ENCODE peak calls at places on chromosomes 1 and 21, in eight cellular contexts. G, A, H, O, W, C, J and X are unnamed samples.

GRCh38 chr1:16915627-16915973 is 6.1 kb upstream of the CROCC start:
- DNase-seq in G (peak), A (peak), H (peak), O (no peak), W (no peak), C (no peak), J (no peak), X (no peak)

GRCh38 chr1:67874501-67875111 is 41.3 kb upstream of the GNG12 start:
- DNase-seq in G (no peak), A (no peak), H (no peak), O (peak), W (no peak), C (peak), J (no peak), X (no peak)

GRCh38 chr21:15682182-15682895 is 47.4 kb upstream of the USP25 start:
- DNase-seq in G (no peak), A (no peak), H (peak), O (peak), W (no peak), C (peak), J (peak), X (peak)

GRCh38 chr1:108199231-108199657 is 899 bp downstream of the SLC25A24 start:
- DNase-seq in G (no peak), A (peak), H (no peak), O (peak), W (peak), C (peak), J (peak), X (peak)

GRCh38 chr1:8203551-8203950 is 114.4 kb upstream of the SLC45A1 start:
- DNase-seq in G (no peak), A (no peak), H (no peak), O (no peak), W (no peak), C (no peak), J (no peak), X (no peak)

GRCh38 chr1:15616704-15617172 is 520 bp upstream of the DDI2 start:
- DNase-seq in G (peak), A (no peak), H (no peak), O (no peak), W (no peak), C (peak), J (no peak), X (no peak)

GRCh38 chr1:41862411-41863221 is 56.1 kb downstream of the HIVEP3 start:
- DNase-seq in G (no peak), A (peak), H (no peak), O (peak), W (peak), C (peak), J (no peak), X (peak)

GRCh38 chr1:38834221-38834782 is 25.3 kb downstream of the RRAGC start:
- DNase-seq in G (no peak), A (no peak), H (no peak), O (no peak), W (no peak), C (no peak), J (no peak), X (no peak)

GRCh38 chr1:37433171-37433570 is 41.2 kb upstream of the ZC3H12A start:
- DNase-seq in G (no peak), A (no peak), H (no peak), O (no peak), W (no peak), C (no peak), J (no peak), X (no peak)

GRCh38 chr1:37714689-37715088 is 22.4 kb downstream of the CDCA8 start:
- DNase-seq in G (no peak), A (no peak), H (no peak), O (no peak), W (no peak), C (no peak), J (no peak), X (no peak)

GRCh38 chr1:20603473-20604464 is 14.9 kb downstream of the CDA start:
- DNase-seq in G (no peak), A (no peak), H (peak), O (peak), W (peak), C (peak), J (peak), X (no peak)

GRCh38 chr1:22556391-22557104 is 6.7 kb upstream of the EPHA8 start:
- DNase-seq in G (no peak), A (no peak), H (no peak), O (no peak), W (no peak), C (no peak), J (no peak), X (no peak)

GRCh38 chr1:40981702-40982448 is 2.4 kb downstream of the CTPS1 start:
- DNase-seq in G (no peak), A (peak), H (no peak), O (no peak), W (no peak), C (no peak), J (no peak), X (no peak)

GRCh38 chr1:11248169-11248568 is 14.2 kb downstream of the MTOR start:
- DNase-seq in G (no peak), A (no peak), H (no peak), O (no peak), W (no peak), C (no peak), J (no peak), X (no peak)

GRCh38 chr1:230170610-230171009 is 103.6 kb downstream of the GALNT2 start:
- DNase-seq in G (no peak), A (no peak), H (no peak), O (no peak), W (no peak), C (no peak), J (no peak), X (peak)

GRCh38 chr1:58768332-58768731 is 15.5 kb downstream of the JUN start:
- DNase-seq in G (no peak), A (no peak), H (no peak), O (no peak), W (no peak), C (no peak), J (no peak), X (no peak)

GRCh38 chr1:205309741-205310140 is 11.8 kb downstream of the NUAK2 start:
- DNase-seq in G (no peak), A (no peak), H (no peak), O (no peak), W (no peak), C (no peak), J (no peak), X (no peak)

GRCh38 chr1:25549273-25550154 is 6.1 kb downstream of the LDLRAP1 start:
- DNase-seq in G (peak), A (peak), H (peak), O (peak), W (peak), C (peak), J (peak), X (peak)

GRCh38 chr1:14441302-14441741 is 157.2 kb upstream of the KAZN start:
- DNase-seq in G (no peak), A (no peak), H (peak), O (peak), W (no peak), C (peak), J (no peak), X (no peak)

GRCh38 chr1:3641046-3641760 is 8.7 kb downstream of the WRAP73 start:
- DNase-seq in G (no peak), A (no peak), H (no peak), O (no peak), W (no peak), C (no peak), J (no peak), X (no peak)

GRCh38 chr1:77889671-77890070 is 1.2 kb downstream of the NEXN start:
- DNase-seq in G (no peak), A (no peak), H (no peak), O (peak), W (no peak), C (peak), J (no peak), X (no peak)

GRCh38 chr1:44390277-44390676 is 14.8 kb upstream of the RNF220 start:
- DNase-seq in G (no peak), A (no peak), H (no peak), O (peak), W (peak), C (peak), J (peak), X (no peak)

GRCh38 chr1:150161747-150162581 is 12.2 kb downstream of the PLEKHO1 start:
- DNase-seq in G (no peak), A (peak), H (no peak), O (peak), W (no peak), C (peak), J (no peak), X (peak)

GRCh38 chr1:71641013-71641412 is 560.2 kb upstream of the ZRANB2 start:
- DNase-seq in G (no peak), A (no peak), H (no peak), O (no peak), W (no peak), C (no peak), J (no peak), X (no peak)

GRCh38 chr1:28078680-28079626 is 9.5 kb downstream of the EYA3 start:
- DNase-seq in G (no peak), A (no peak), H (no peak), O (peak), W (peak), C (peak), J (peak), X (no peak)
- TF ChIP-seq CTCF in G (no peak), A (no peak), H (no peak), O (no peak), W (no peak), C (no peak), J (no peak), X (no peak)

GRCh38 chr1:155079487-155080249 is 1.0 kb downstream of the EFNA3 start:
- DNase-seq in G (no peak), A (peak), H (no peak), O (no peak), W (no peak), C (no peak), J (no peak), X (no peak)
- H3K4me3 ChIP-seq in G (peak), A (peak), H (peak), O (no peak), W (no peak), C (no peak), J (peak), X (no peak)

GRCh38 chr21:37223804-37224345 is 43.3 kb downstream of the VPS26C start:
- DNase-seq in G (no peak), A (no peak), H (no peak), O (no peak), W (no peak), C (no peak), J (no peak), X (no peak)

GRCh38 chr21:37219766-37220432 is 47.2 kb downstream of the VPS26C start:
- DNase-seq in G (no peak), A (no peak), H (no peak), O (no peak), W (no peak), C (peak), J (no peak), X (no peak)

GRCh38 chr21:37224861-37225260 is 42.3 kb downstream of the VPS26C start:
- DNase-seq in G (no peak), A (no peak), H (no peak), O (no peak), W (no peak), C (no peak), J (no peak), X (no peak)

GRCh38 chr21:37220433-37220980 is 46.6 kb downstream of the VPS26C start:
- DNase-seq in G (no peak), A (no peak), H (peak), O (peak), W (no peak), C (peak), J (peak), X (no peak)

GRCh38 chr21:37220981-37221664 is 46.0 kb downstream of the VPS26C start:
- DNase-seq in G (peak), A (peak), H (peak), O (peak), W (peak), C (peak), J (peak), X (peak)
- TF ChIP-seq CTCF in G (peak), A (peak), H (peak), O (peak), W (peak), C (peak), J (peak), X (peak)

DNA sequence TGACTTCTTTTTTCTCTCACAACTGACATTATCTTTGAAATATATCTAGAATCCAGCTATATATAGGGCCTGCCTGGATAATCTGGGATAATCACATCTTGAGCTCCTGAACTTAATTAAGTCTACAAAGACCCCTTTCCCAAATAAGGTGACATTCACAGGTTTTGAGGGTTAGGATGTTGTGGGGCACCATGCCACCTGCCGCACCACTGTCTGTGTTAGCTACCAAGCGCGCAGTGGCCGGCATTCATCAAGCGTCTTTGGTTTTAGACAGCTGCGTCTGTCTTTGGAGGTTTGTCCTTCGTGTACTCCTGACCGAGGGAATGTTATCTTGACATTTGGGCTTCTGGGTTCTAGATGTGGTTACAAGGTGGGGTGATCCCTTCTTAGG is 7.5 kb downstream of the TRAPPC10 start:
- DNase-seq in G (no peak), A (no peak), H (no peak), O (no peak), W (no peak), C (no peak), J (no peak), X (no peak)
- H3K4me3 ChIP-seq in G (no peak), A (no peak), H (no peak), O (no peak), W (no peak), C (no peak), J (no peak), X (no peak)

GRCh38 chr1:79877086-79877485 is 870.6 kb upstream of the ADGRL4 start:
- DNase-seq in G (no peak), A (no peak), H (no peak), O (no peak), W (no peak), C (no peak), J (no peak), X (no peak)

GRCh38 chr1:79875187-79875586 is 868.7 kb upstream of the ADGRL4 start:
- DNase-seq in G (no peak), A (no peak), H (no peak), O (no peak), W (no peak), C (no peak), J (no peak), X (no peak)

GRCh38 chr1:79874289-79874688 is 867.8 kb upstream of the ADGRL4 start:
- DNase-seq in G (no peak), A (no peak), H (no peak), O (no peak), W (no peak), C (no peak), J (no peak), X (no peak)
- TF ChIP-seq CTCF in G (no peak), A (no peak), H (no peak), O (no peak), W (no peak), C (no peak), J (no peak), X (no peak)

GRCh38 chr1:89025928-89026327 is 3.3 kb upstream of the GBP3 start:
- DNase-seq in G (no peak), A (no peak), H (no peak), O (no peak), W (no peak), C (no peak), J (no peak), X (no peak)

GRCh38 chr1:89023026-89023425 is 360 bp upstream of the GBP3 start:
- DNase-seq in G (no peak), A (no peak), H (no peak), O (no peak), W (no peak), C (no peak), J (no peak), X (no peak)

GRCh38 chr1:89022167-89022959 is at the start of gene GBP3:
- DNase-seq in G (no peak), A (no peak), H (no peak), O (peak), W (peak), C (peak), J (no peak), X (peak)
- H3K4me3 ChIP-seq in G (peak), A (no peak), H (peak), O (peak), W (peak), C (peak), J (no peak), X (peak)